ENCODE peak calls at places on chromosomes 4 and X, in six cellular contexts. Z, P, A, S, N and B are unnamed samples.

GRCh38 chr4:48065587-48066052 is 49.0 kb downstream of the NIPAL1 start:
- DNase-seq in N (no peak), A (no peak), S (no peak), Z (no peak), P (no peak), B (no peak)

GRCh38 chrX:74421181-74422028 is at the start of gene SLC16A2:
- DNase-seq in Z (peak; percentile 62), P (peak; percentile 80), A (peak; percentile 2), S (peak; percentile 67), N (peak; percentile 57), B (no peak)

GRCh38 chr4:6987566-6987920 is 55.6 kb upstream of the TADA2B start:
- DNase-seq in N (no peak), A (no peak), P (no peak), Z (peak; percentile 41), S (peak; percentile 54), B (no peak)

GRCh38 chr4:130901321-130901720 is 1805.4 kb downstream of the C4orf33 start:
- DNase-seq in Z (no peak), S (no peak), A (no peak), N (no peak), P (no peak), B (no peak)

GRCh38 chr4:77798385-77798784 is 20.8 kb downstream of the CNOT6L start:
- DNase-seq in P (no peak), S (no peak), Z (no peak), N (no peak), A (no peak), B (no peak)

GRCh38 chrX:119145241-119145653 is 17.6 kb upstream of the KIAA1210 start:
- DNase-seq in P (peak; percentile 37), S (no peak), A (no peak), Z (peak; percentile 6), N (no peak), B (no peak)

GRCh38 chr4:181987392-181987791 is 255.8 kb upstream of the TENM3 start:
- DNase-seq in N (no peak), A (no peak), P (no peak), Z (no peak), S (no peak), B (no peak)

GRCh38 chr4:30757357-30757756 is 37.2 kb downstream of the PCDH7 start:
- DNase-seq in Z (peak; percentile 87), N (no peak), P (no peak), A (no peak), S (no peak), B (no peak)

GRCh38 chr4:2803624-2804448 is 11.0 kb downstream of the SH3BP2 start:
- DNase-seq in P (no peak), S (no peak), A (no peak), Z (no peak), N (no peak), B (no peak)

GRCh38 chrX:116726806-116727205 is 264.0 kb upstream of the CT83 start:
- DNase-seq in N (no peak), P (no peak), Z (no peak), S (no peak), A (no peak), B (no peak)

GRCh38 chr4:80322716-80323115 is 12.8 kb upstream of the CFAP299 start:
- DNase-seq in Z (peak; percentile 59), S (no peak), P (no peak), N (no peak), A (no peak), B (no peak)

GRCh38 chr4:78410651-78411050 is 140.9 kb upstream of the ANXA3 start:
- DNase-seq in P (no peak), N (no peak), A (no peak), Z (no peak), S (no peak), B (no peak)

GRCh38 chr4:53713767-53714166 is 122.5 kb upstream of the LNX1 start:
- DNase-seq in A (no peak), S (no peak), N (no peak), P (no peak), Z (no peak), B (no peak)

GRCh38 chr4:4480205-4480604 is 61.6 kb downstream of the STX18 start:
- DNase-seq in N (no peak), Z (no peak), A (no peak), P (no peak), S (no peak), B (no peak)

GRCh38 chrX:131262738-131263679 is 26.1 kb downstream of the IGSF1 start:
- DNase-seq in Z (no peak), S (no peak), A (peak; percentile 0), N (no peak), P (peak; percentile 51), B (no peak)

GRCh38 chr4:150385606-150386005 is 196.3 kb upstream of the MAB21L2 start:
- DNase-seq in P (no peak), A (no peak), N (no peak), Z (peak; percentile 9), S (no peak), B (no peak)

GRCh38 chr4:121998024-121998423 is 46.2 kb upstream of the TRPC3 start:
- DNase-seq in Z (no peak), P (peak; percentile 6), A (no peak), N (no peak), S (no peak), B (no peak)

GRCh38 chrX:115494133-115494532 is 66.8 kb upstream of the PLS3 start:
- DNase-seq in P (no peak), Z (no peak), A (no peak), S (no peak), N (no peak), B (no peak)

GRCh38 chr4:82499705-82500104 is 62.1 kb downstream of the TMEM150C start:
- DNase-seq in N (no peak), S (no peak), Z (no peak), P (no peak), A (no peak), B (no peak)

GRCh38 chr4:24912252-24913098 is at the start of gene CCDC149:
- DNase-seq in N (peak; percentile 88), A (no peak), Z (peak; percentile 60), P (peak; percentile 72), S (no peak), B (no peak)

GRCh38 chrX:10507181-10507580 is 113.2 kb downstream of the MID1 start:
- DNase-seq in Z (no peak), A (no peak), N (no peak), S (no peak), P (no peak), B (no peak)

GRCh38 chr4:21948347-21949072 is at the start of gene KCNIP4:
- DNase-seq in P (no peak), S (no peak), A (no peak), N (no peak), Z (peak; percentile 25), B (no peak)

GRCh38 chr4:140856692-140857091 is 100.5 kb upstream of the TBC1D9 start:
- DNase-seq in P (peak; percentile 3), A (no peak), N (no peak), Z (peak; percentile 85), S (no peak), B (no peak)

GRCh38 chr4:27887646-27888045 is 1027.0 kb downstream of the STIM2 start:
- DNase-seq in A (no peak), Z (no peak), N (no peak), P (no peak), S (no peak), B (no peak)

GRCh38 chrX:123797543-123798447 is 62.1 kb upstream of the XIAP start:
- DNase-seq in S (no peak), N (no peak), A (no peak), P (peak; percentile 47), Z (no peak), B (no peak)

GRCh38 chrX:84046403-84046984 is 141.5 kb downstream of the RPS6KA6 start:
- DNase-seq in N (no peak), S (no peak), P (peak; percentile 53), A (no peak), Z (peak; percentile 2), B (no peak)

GRCh38 chr4:183987987-183988392 is 82.9 kb downstream of the STOX2 start:
- DNase-seq in A (no peak), P (peak; percentile 95), Z (peak; percentile 72), S (peak; percentile 93), N (peak; percentile 52), B (no peak)

GRCh38 chr4:149706942-149707341 is 108.7 kb downstream of the IQCM start:
- DNase-seq in P (no peak), N (no peak), A (no peak), Z (no peak), S (no peak), B (no peak)

GRCh38 chrX:133444952-133445831 is 29.9 kb upstream of the GPC4 start:
- DNase-seq in N (no peak), S (no peak), P (peak; percentile 9), A (no peak), Z (no peak), B (no peak)

GRCh38 chr4:157014621-157015591 is 43.3 kb upstream of the PDGFC start:
- DNase-seq in Z (peak; percentile 30), A (no peak), S (no peak), N (no peak), P (no peak), B (no peak)

GRCh38 chr4:55008166-55009056 is 117.0 kb downstream of the KDR start:
- DNase-seq in A (no peak), P (no peak), Z (peak; percentile 30), N (no peak), S (no peak), B (no peak)
- TF ChIP-seq CTCF in A (no peak), P (no peak), Z (peak; percentile 17), N (no peak), S (peak; percentile 45), B (no peak)

GRCh38 chr4:137543198-137543597 is 10.9 kb upstream of the PCDH18 start:
- DNase-seq in A (no peak), P (no peak), N (no peak), S (no peak), Z (no peak), B (no peak)
- H3K27ac ChIP-seq in A (no peak overlapping the region), P (no peak overlapping the region), N (no peak overlapping the region), S (no peak overlapping the region), Z (no peak overlapping the region), B (peak overlapping the region; percentile 42)

DNA sequence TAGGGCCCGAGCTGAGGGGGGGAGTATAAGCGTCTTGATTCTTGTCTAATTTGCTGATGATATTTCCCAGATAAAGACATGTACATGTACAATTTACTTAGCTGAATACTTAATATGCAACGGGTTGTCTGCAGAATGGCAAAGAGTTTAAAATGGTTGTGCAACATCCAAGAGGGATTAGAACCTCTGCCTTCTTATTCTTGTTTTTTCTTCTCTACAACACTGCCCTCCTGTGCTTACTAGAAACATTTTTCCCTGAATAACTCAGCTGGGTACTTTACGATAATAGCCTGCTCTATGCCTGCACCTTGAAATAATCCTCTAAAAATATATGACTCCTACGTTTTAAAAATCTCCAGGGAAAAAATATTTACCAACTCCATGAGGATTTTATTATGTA is 41.8 kb downstream of the INTS12 start:
- DNase-seq in A (no peak), N (no peak), Z (peak; percentile 10), S (no peak), P (peak; percentile 22), B (no peak)
- TF ChIP-seq CTCF in A (no peak), N (no peak), Z (no peak), S (peak; percentile 46), P (peak; percentile 32), B (no peak)

DNA sequence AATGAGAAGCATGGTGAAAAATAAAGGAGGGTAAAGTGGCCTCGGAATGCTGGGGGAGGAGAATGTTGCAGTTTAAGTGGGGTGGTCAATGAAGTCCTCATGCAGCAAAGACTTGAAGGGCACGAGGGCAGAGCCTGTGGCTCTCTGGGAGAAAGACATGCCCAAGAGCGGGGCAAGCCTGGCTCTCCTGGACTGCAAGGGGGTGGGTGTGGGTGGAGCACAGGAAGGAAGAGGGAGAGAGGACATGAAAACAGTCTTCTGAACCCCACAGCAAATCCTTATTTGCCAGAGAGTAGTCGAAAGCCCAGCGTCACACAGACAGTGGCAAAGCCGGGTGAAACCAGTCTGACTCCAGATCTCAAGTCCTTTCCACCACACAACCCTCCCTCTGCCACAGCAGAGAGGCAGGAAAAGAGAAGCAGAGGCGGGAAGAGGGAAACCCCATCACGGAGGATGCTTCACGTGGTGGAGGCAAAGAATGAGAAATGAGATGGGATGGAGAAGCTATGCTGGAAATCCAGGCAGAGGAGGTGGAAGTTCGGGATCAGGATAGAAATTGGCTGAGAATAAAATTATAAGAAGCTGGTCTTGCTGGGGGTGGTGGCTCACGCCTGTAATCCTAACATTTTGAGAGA is 48.5 kb downstream of the RAB33B start:
- DNase-seq in S (no peak), N (no peak), Z (no peak), A (no peak), P (no peak), B (no peak)
- H3K27ac ChIP-seq in S (no peak overlapping the region), N (no peak overlapping the region), Z (no peak overlapping the region), A (no peak overlapping the region), P (no peak overlapping the region), B (no peak overlapping the region)